ENCODE peak calls at places on chromosome 11, in six cellular contexts. One of them, this sample, is unnamed. For H3K9me3, the result is how much of the 10 kb centered on the place peaks cover.

GRCh38 chr11:96008161-96008560 is 84.3 kb upstream of the MTMR2 start:
- DNase-seq in IMR-90: peak
- DNase-seq in stomach: no peak
- DNase-seq in heart left ventricle: no peak
- DNase-seq in HCT116: no peak
- DNase-seq in transverse colon: no peak
- DNase-seq in this sample: no peak

GRCh38 chr11:28657378-28658030 is 549.3 kb downstream of the METTL15 start:
- DNase-seq in IMR-90: peak
- DNase-seq in stomach: no peak
- DNase-seq in heart left ventricle: no peak
- DNase-seq in HCT116: no peak
- DNase-seq in transverse colon: no peak
- DNase-seq in this sample: no peak

GRCh38 chr11:78109011-78109685 is 29.5 kb upstream of the NDUFC2 start:
- DNase-seq in IMR-90: no peak
- DNase-seq in stomach: no peak
- DNase-seq in heart left ventricle: no peak
- DNase-seq in HCT116: no peak
- DNase-seq in transverse colon: no peak
- DNase-seq in this sample: no peak

GRCh38 chr11:71385091-71385490 is 63.1 kb downstream of the DHCR7 start:
- DNase-seq in IMR-90: no peak
- DNase-seq in stomach: no peak
- DNase-seq in heart left ventricle: no peak
- DNase-seq in HCT116: no peak
- DNase-seq in transverse colon: no peak
- DNase-seq in this sample: no peak

GRCh38 chr11:66864172-66864901 is 7.5 kb downstream of the LRFN4 start:
- DNase-seq in IMR-90: no peak
- DNase-seq in stomach: no peak
- DNase-seq in heart left ventricle: no peak
- DNase-seq in HCT116: no peak
- DNase-seq in transverse colon: peak
- DNase-seq in this sample: no peak

GRCh38 chr11:88301478-88302140 is 35.9 kb downstream of the CTSC start:
- DNase-seq in IMR-90: peak
- DNase-seq in stomach: no peak
- DNase-seq in heart left ventricle: no peak
- DNase-seq in HCT116: no peak
- DNase-seq in transverse colon: no peak
- DNase-seq in this sample: no peak

GRCh38 chr11:11540157-11540556 is 81.6 kb downstream of the GALNT18 start:
- DNase-seq in IMR-90: no peak
- DNase-seq in stomach: no peak
- DNase-seq in heart left ventricle: no peak
- DNase-seq in HCT116: no peak
- DNase-seq in transverse colon: no peak
- DNase-seq in this sample: no peak

GRCh38 chr11:64141081-64141783 is 24.7 kb downstream of the MACROD1 start:
- DNase-seq in IMR-90: no peak
- DNase-seq in stomach: no peak
- DNase-seq in heart left ventricle: no peak
- DNase-seq in HCT116: no peak
- DNase-seq in transverse colon: no peak
- DNase-seq in this sample: no peak

GRCh38 chr11:130916910-130917309 is 631 bp upstream of the SNX19 start:
- DNase-seq in IMR-90: no peak
- DNase-seq in stomach: no peak
- DNase-seq in heart left ventricle: no peak
- DNase-seq in HCT116: no peak
- DNase-seq in transverse colon: no peak
- DNase-seq in this sample: no peak

GRCh38 chr11:126391970-126392637 is 36.6 kb downstream of the ST3GAL4 start:
- DNase-seq in IMR-90: no peak
- DNase-seq in stomach: no peak
- DNase-seq in heart left ventricle: no peak
- DNase-seq in HCT116: no peak
- DNase-seq in transverse colon: no peak
- DNase-seq in this sample: no peak

GRCh38 chr11:27464155-27464759 is 8.3 kb downstream of the LGR4 start:
- DNase-seq in IMR-90: peak
- DNase-seq in stomach: no peak
- DNase-seq in heart left ventricle: no peak
- DNase-seq in HCT116: no peak
- DNase-seq in transverse colon: no peak
- DNase-seq in this sample: no peak

GRCh38 chr11:45233121-45233803 is 52.9 kb downstream of the SYT13 start:
- DNase-seq in IMR-90: peak
- DNase-seq in stomach: peak
- DNase-seq in heart left ventricle: peak
- DNase-seq in HCT116: peak
- DNase-seq in transverse colon: peak
- DNase-seq in this sample: peak

GRCh38 chr11:1557904-1558831 is 13.9 kb downstream of the DUSP8 start:
- DNase-seq in IMR-90: peak
- DNase-seq in stomach: peak
- DNase-seq in heart left ventricle: peak
- DNase-seq in HCT116: no peak
- DNase-seq in transverse colon: peak
- DNase-seq in this sample: peak

GRCh38 chr11:102494216-102494615 is 36.3 kb downstream of the MMP7 start:
- DNase-seq in IMR-90: peak
- DNase-seq in stomach: peak
- DNase-seq in heart left ventricle: no peak
- DNase-seq in HCT116: peak
- DNase-seq in transverse colon: peak
- DNase-seq in this sample: no peak

GRCh38 chr11:57458410-57459111 is 1.8 kb upstream of the RTN4RL2 start:
- DNase-seq in IMR-90: peak
- DNase-seq in stomach: peak
- DNase-seq in heart left ventricle: peak
- DNase-seq in HCT116: no peak
- DNase-seq in transverse colon: peak
- DNase-seq in this sample: peak

GRCh38 chr11:9081153-9081552 is 10.2 kb downstream of the SCUBE2 start:
- DNase-seq in IMR-90: no peak
- DNase-seq in stomach: no peak
- DNase-seq in heart left ventricle: no peak
- DNase-seq in HCT116: no peak
- DNase-seq in transverse colon: no peak
- DNase-seq in this sample: no peak

GRCh38 chr11:78453140-78453935 is 35.7 kb upstream of the GAB2 start:
- DNase-seq in IMR-90: peak
- DNase-seq in stomach: no peak
- DNase-seq in heart left ventricle: no peak
- DNase-seq in HCT116: no peak
- DNase-seq in transverse colon: no peak
- DNase-seq in this sample: no peak

GRCh38 chr11:126328938-126329643 is 25.2 kb downstream of the DCPS start:
- DNase-seq in IMR-90: no peak
- DNase-seq in stomach: no peak
- DNase-seq in heart left ventricle: no peak
- DNase-seq in HCT116: no peak
- DNase-seq in transverse colon: no peak
- DNase-seq in this sample: no peak

DNA sequence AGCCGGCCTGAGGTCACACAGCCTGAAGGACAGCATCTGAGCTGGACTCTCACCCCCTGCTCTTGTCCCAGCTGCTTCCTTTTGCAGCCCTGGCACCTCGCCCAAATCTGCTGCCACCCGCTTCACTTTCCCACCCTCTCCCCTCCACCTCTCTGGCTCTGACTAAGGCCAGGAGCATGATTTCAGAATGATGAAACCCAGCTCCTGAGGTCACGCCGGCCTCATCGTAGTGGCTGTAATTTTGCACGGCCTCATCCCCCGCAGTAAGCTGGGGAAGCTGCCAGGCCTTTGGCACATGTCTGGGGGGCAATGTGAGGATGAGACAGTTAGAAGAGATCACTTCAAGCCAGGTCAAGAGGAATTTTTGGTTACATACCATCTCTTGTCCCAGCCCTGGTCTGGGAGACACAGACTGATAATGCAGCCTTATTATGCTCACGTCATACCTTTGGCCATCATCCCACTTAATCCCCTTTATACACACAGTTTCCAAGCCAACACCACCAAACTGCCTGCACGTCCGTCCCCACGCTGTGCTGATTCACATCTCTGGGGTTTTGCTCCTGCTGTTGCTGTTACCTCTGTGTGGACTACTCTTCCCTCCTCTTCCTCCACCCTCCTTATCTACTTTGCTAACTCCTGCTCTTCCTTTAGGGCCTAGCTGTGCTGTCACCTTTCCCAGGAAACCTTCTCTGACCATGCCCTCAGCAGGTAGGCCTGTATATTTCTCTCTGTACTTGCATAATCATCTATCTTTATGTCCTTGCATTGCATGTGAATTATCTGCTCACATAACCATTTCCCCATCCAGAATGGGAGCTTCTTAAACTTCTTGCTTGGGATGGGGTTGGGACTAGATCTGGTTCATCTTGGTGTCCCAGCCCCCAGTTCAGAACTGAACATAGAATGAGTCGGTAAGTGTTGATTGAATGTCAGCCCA is 58.0 kb downstream of the CHRDL2 start:
- DNase-seq in IMR-90: peak
- DNase-seq in stomach: peak
- DNase-seq in heart left ventricle: peak
- DNase-seq in HCT116: no peak
- DNase-seq in transverse colon: peak
- DNase-seq in this sample: peak
- TF ChIP-seq CTCF in IMR-90: no peak
- TF ChIP-seq CTCF in stomach: no peak
- TF ChIP-seq CTCF in heart left ventricle: no peak
- TF ChIP-seq CTCF in HCT116: no peak
- TF ChIP-seq CTCF in transverse colon: no peak
- TF ChIP-seq CTCF in this sample: no peak

GRCh38 chr11:20421902-20422301 is 34.4 kb downstream of the PRMT3 start:
- DNase-seq in IMR-90: no peak
- DNase-seq in stomach: no peak
- DNase-seq in heart left ventricle: no peak
- DNase-seq in HCT116: no peak
- DNase-seq in transverse colon: no peak
- DNase-seq in this sample: no peak

GRCh38 chr11:20415432-20415831 is 27.9 kb downstream of the PRMT3 start:
- DNase-seq in IMR-90: no peak
- DNase-seq in stomach: no peak
- DNase-seq in heart left ventricle: no peak
- DNase-seq in HCT116: no peak
- DNase-seq in transverse colon: no peak
- DNase-seq in this sample: no peak

DNA sequence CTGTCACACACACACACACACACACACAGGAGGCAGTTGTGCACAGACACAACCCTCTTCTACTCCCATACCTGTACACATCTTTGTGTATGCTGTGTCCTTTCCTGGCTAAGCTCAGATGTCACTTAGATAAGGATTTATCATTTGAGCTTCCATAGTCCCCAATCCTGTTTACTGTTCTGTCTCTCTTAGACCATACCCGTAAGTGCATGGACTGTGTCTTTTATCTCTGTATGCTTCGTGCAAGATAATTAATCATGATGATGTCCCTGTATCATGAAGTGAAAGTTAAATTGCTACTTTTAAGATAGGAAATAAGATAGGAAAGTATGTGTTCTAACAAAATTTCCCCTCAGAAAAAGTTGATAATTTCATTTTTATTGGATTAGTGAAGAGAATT is 30.3 kb downstream of the PRMT3 start:
- DNase-seq in IMR-90: no peak
- DNase-seq in stomach: no peak
- DNase-seq in heart left ventricle: no peak
- DNase-seq in HCT116: no peak
- DNase-seq in transverse colon: no peak
- DNase-seq in this sample: no peak
- H3K9me3 ChIP-seq in IMR-90: under half
- H3K9me3 ChIP-seq in stomach: under half
- H3K9me3 ChIP-seq in heart left ventricle: under half
- H3K9me3 ChIP-seq in HCT116: under half
- H3K9me3 ChIP-seq in transverse colon: under half
- H3K9me3 ChIP-seq in this sample: under half

GRCh38 chr11:123218451-123218850 is 23.4 kb upstream of the CLMP start:
- DNase-seq in IMR-90: peak
- DNase-seq in stomach: no peak
- DNase-seq in heart left ventricle: no peak
- DNase-seq in HCT116: no peak
- DNase-seq in transverse colon: no peak
- DNase-seq in this sample: no peak

GRCh38 chr11:123219066-123219697 is 24.1 kb upstream of the CLMP start:
- DNase-seq in IMR-90: peak
- DNase-seq in stomach: no peak
- DNase-seq in heart left ventricle: no peak
- DNase-seq in HCT116: no peak
- DNase-seq in transverse colon: no peak
- DNase-seq in this sample: no peak

GRCh38 chr11:123217897-123218296 is 22.8 kb upstream of the CLMP start:
- DNase-seq in IMR-90: no peak
- DNase-seq in stomach: no peak
- DNase-seq in heart left ventricle: no peak
- DNase-seq in HCT116: no peak
- DNase-seq in transverse colon: no peak
- DNase-seq in this sample: no peak

GRCh38 chr11:123221611-123222010 is 26.6 kb upstream of the CLMP start:
- DNase-seq in IMR-90: no peak
- DNase-seq in stomach: no peak
- DNase-seq in heart left ventricle: no peak
- DNase-seq in HCT116: no peak
- DNase-seq in transverse colon: no peak
- DNase-seq in this sample: no peak

DNA sequence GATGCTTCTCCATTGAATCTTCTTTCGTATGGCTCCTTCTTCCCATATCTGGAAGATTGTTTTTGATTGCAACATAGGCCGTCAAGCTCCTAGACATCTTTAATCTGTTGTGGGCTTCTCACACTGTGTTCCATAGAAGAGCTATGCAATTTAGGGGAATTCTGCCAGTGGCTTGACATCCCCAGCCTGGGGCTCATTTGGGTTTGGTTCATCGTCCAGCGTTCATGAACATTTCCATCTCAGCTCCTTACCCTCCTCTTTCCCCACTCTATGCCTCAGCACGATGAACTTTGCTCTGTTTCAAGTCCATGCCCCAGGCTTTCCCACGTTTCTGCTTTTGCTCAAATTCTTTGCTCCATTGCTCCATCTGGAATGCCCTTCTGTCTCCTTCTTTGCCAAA is 26.0 kb upstream of the CLMP start:
- DNase-seq in IMR-90: no peak
- DNase-seq in stomach: no peak
- DNase-seq in heart left ventricle: no peak
- DNase-seq in HCT116: no peak
- DNase-seq in transverse colon: peak
- DNase-seq in this sample: no peak
- H3K27ac ChIP-seq in IMR-90: peak
- H3K27ac ChIP-seq in stomach: peak
- H3K27ac ChIP-seq in heart left ventricle: no peak
- H3K27ac ChIP-seq in HCT116: no peak
- H3K27ac ChIP-seq in transverse colon: peak
- H3K27ac ChIP-seq in this sample: no peak

GRCh38 chr11:122020902-122021301 is 95.1 kb downstream of the BLID start:
- DNase-seq in IMR-90: peak
- DNase-seq in stomach: no peak
- DNase-seq in heart left ventricle: no peak
- DNase-seq in HCT116: no peak
- DNase-seq in transverse colon: no peak
- DNase-seq in this sample: no peak
- TF ChIP-seq CTCF in IMR-90: peak
- TF ChIP-seq CTCF in stomach: no peak
- TF ChIP-seq CTCF in heart left ventricle: peak
- TF ChIP-seq CTCF in HCT116: peak
- TF ChIP-seq CTCF in transverse colon: no peak
- TF ChIP-seq CTCF in this sample: no peak